ENCODE peak calls at places on chromosomes 5 and 9, in four cellular contexts. Z is epithelial cell of proximal tubule, J is IMR-90, M is AG09309. T is an unnamed sample.
A peak's percentile ranks its signal among the peaks of the same experiment; 100 is the strongest.

GRCh38 chr5:62477801-62478200 is 65.2 kb downstream of the IPO11 start:
- DNase-seq in Z (no peak), J (peak; percentile 83), M (no peak), T (no peak)

GRCh38 chr5:14851999-14852526 is 19.5 kb downstream of the ANKH start:
- DNase-seq in M (no peak), J (no peak), Z (no peak), T (no peak)

GRCh38 chr9:109158656-109159055 is 8.4 kb downstream of the FRRS1L start:
- DNase-seq in Z (no peak), J (no peak), M (no peak), T (no peak)

GRCh38 chr9:18330736-18331335 is 143.1 kb upstream of the ADAMTSL1 start:
- DNase-seq in Z (no peak), J (no peak), M (no peak), T (no peak)

GRCh38 chr5:159451197-159452052 is 121.1 kb upstream of the IL12B start:
- DNase-seq in M (peak; percentile 86), Z (peak; percentile 67), J (peak; percentile 98), T (peak; percentile 92)

GRCh38 chr5:39624268-39624886 is 199.6 kb upstream of the DAB2 start:
- DNase-seq in J (peak; percentile 8), Z (no peak), M (no peak), T (no peak)

GRCh38 chr9:105205787-105206511 is 38.5 kb upstream of the SLC44A1 start:
- DNase-seq in Z (no peak), J (peak; percentile 94), M (peak; percentile 84), T (peak; percentile 88)

GRCh38 chr9:130433168-130433946 is 11.4 kb upstream of the ASS1 start:
- DNase-seq in M (no peak), J (peak; percentile 39), Z (no peak), T (no peak)

GRCh38 chr5:84450617-84451414 is 66.1 kb upstream of the EDIL3 start:
- DNase-seq in M (no peak), Z (no peak), J (peak; percentile 20), T (no peak)

GRCh38 chr9:128910906-128911305 is 9.9 kb upstream of the PHYHD1 start:
- DNase-seq in J (no peak), Z (no peak), M (no peak), T (no peak)

GRCh38 chr9:115733318-115733717 is 420.3 kb upstream of the PAPPA start:
- DNase-seq in M (no peak), J (no peak), Z (no peak), T (no peak)

GRCh38 chr5:170211575-170212334 is 21.0 kb upstream of the C5orf58 start:
- DNase-seq in Z (no peak), J (no peak), M (no peak), T (no peak)

GRCh38 chr9:123955637-123956036 is 25.7 kb upstream of the DENND1A start:
- DNase-seq in Z (no peak), J (no peak), M (no peak), T (no peak)

GRCh38 chr5:43753069-43753468 is 150.1 kb downstream of the NNT start:
- DNase-seq in Z (no peak), M (no peak), J (no peak), T (no peak)

GRCh38 chr5:123089572-123089970 is 530 bp downstream of the PRDM6 start:
- DNase-seq in M (no peak), Z (no peak), J (peak; percentile 52), T (no peak)

GRCh38 chr5:151459680-151460079 is 12.3 kb downstream of the SLC36A1 start:
- DNase-seq in M (no peak), Z (peak; percentile 68), J (peak; percentile 58), T (no peak)

GRCh38 chr5:11863920-11864319 is 40.3 kb downstream of the CTNND2 start:
- DNase-seq in M (no peak), Z (no peak), J (no peak), T (no peak)

GRCh38 chr9:20618361-20618799 is 3.9 kb downstream of the MLLT3 start:
- DNase-seq in Z (no peak), J (peak; percentile 77), M (no peak), T (no peak)

GRCh38 chr5:122053181-122054109 is 24.6 kb downstream of the LOX start:
- DNase-seq in Z (no peak), M (no peak), J (peak; percentile 40), T (no peak)

GRCh38 chr9:7976167-7976755 is 176.7 kb upstream of the DMAC1 start:
- DNase-seq in M (no peak), Z (peak; percentile 13), J (no peak), T (peak; percentile 5)

GRCh38 chr5:133938039-133938821 is 30.2 kb downstream of the C5orf15 start:
- DNase-seq in M (no peak), J (no peak), Z (no peak), T (no peak)

GRCh38 chr5:109863752-109864151 is 174.0 kb downstream of the MAN2A1 start:
- DNase-seq in Z (no peak), M (no peak), J (peak; percentile 46), T (no peak)

GRCh38 chr5:3531320-3531986 is 64.2 kb upstream of the IRX1 start:
- DNase-seq in J (no peak), M (no peak), Z (no peak), T (no peak)

GRCh38 chr9:103904242-103904641 is 189.9 kb upstream of the SMC2 start:
- DNase-seq in J (no peak), Z (no peak), M (no peak), T (no peak)

GRCh38 chr5:88813805-88814584 is 69.0 kb downstream of the MEF2C start:
- DNase-seq in J (no peak), Z (no peak), M (no peak), T (no peak)

GRCh38 chr5:171867786-171868185 is 82.2 kb downstream of the SMIM23 start:
- DNase-seq in Z (no peak), J (peak; percentile 63), M (no peak), T (no peak)

GRCh38 chr9:91033270-91033669 is 231.7 kb downstream of the SYK start:
- DNase-seq in M (no peak), J (no peak), Z (no peak), T (no peak)

GRCh38 chr5:67771221-67771620 is 444.3 kb upstream of the PIK3R1 start:
- DNase-seq in M (no peak), J (no peak), Z (no peak), T (no peak)

GRCh38 chr5:67771791-67772190 is 443.8 kb upstream of the PIK3R1 start:
- DNase-seq in M (no peak), Z (no peak), J (no peak), T (no peak)

GRCh38 chr5:67774796-67775195 is 440.8 kb upstream of the PIK3R1 start:
- DNase-seq in Z (no peak), J (no peak), M (no peak), T (no peak)

GRCh38 chr5:67774153-67774552 is 441.4 kb upstream of the PIK3R1 start:
- DNase-seq in M (no peak), Z (no peak), J (no peak), T (no peak)

DNA sequence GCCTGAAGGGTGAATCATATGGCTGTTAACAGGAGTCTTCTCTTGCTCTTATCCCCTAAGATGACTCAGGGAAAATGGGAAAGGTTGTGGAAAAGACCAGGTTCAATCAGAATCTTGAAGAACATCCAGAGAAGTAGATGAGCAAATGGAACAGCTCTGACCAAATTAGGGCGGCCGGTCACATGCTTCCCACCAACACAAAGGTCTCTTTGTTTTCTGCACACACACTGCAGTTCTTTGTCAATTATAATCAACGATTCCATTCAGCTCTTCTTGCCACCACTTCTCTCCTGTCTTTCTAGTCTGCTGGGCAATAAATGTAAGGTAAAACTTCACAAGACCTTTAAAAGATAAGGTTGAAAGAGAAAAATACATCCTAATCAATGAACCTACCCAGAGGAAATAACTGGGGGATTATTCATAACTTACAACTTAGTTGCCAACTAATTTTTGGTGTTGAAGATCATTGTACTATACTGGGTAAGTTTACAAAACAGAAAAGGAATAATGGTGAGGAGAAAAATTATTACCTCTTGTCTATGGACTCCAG is 442.0 kb upstream of the PIK3R1 start:
- DNase-seq in J (no peak), Z (no peak), M (no peak), T (no peak)
- H3K4me3 ChIP-seq in J (no peak overlapping the region), Z (no peak overlapping the region), M (no peak overlapping the region), T (no peak overlapping the region)

DNA sequence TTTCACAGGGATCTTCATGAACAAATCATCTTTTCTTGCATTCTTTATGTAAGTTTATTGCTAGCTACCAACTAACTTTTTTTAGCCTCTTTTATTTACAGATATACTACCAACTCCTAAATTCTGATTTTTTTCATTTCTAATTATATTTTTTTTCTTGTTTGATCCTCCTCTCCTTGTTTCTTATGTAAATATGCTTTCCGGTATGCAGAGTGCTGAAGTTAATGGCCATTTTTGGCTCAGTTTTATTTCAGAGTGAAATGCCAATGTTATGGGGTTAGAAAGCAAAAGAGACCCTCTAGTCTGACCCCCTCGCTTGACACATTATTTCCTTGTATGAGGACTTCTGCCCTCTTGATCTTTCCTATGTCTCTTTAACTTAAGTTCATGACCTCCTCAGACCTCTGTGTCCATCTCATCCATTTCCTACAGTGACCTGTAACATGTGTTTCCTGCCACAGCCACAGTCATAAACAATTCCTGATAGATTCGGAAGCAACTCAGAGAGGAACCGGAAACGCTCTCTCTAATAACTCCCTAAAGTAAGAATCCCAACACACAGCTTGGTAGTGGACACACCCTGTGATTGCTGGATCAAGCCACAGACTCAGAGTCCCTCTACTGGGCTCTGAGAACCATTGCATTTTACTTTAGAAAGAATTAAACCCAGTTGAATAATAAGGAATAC is 42.9 kb upstream of the AFAP1L1 start:
- DNase-seq in M (peak; percentile 77), J (peak; percentile 92), Z (peak; percentile 16), T (peak; percentile 75)
- TF ChIP-seq CTCF in M (peak; percentile 85), J (peak; percentile 98), Z (peak; percentile 73), T (peak; percentile 82)

GRCh38 chr5:31269259-31269658 is 75.8 kb downstream of the CDH6 start:
- DNase-seq in M (no peak), Z (no peak), J (no peak), T (no peak)

GRCh38 chr5:31273161-31273560 is 79.7 kb downstream of the CDH6 start:
- DNase-seq in J (peak; percentile 10), Z (no peak), M (no peak), T (no peak)

GRCh38 chr5:31271567-31271966 is 78.1 kb downstream of the CDH6 start:
- DNase-seq in Z (no peak), M (no peak), J (no peak), T (no peak)

GRCh38 chr5:31270396-31270795 is 76.9 kb downstream of the CDH6 start:
- DNase-seq in J (peak; percentile 22), M (no peak), Z (no peak), T (no peak)

DNA sequence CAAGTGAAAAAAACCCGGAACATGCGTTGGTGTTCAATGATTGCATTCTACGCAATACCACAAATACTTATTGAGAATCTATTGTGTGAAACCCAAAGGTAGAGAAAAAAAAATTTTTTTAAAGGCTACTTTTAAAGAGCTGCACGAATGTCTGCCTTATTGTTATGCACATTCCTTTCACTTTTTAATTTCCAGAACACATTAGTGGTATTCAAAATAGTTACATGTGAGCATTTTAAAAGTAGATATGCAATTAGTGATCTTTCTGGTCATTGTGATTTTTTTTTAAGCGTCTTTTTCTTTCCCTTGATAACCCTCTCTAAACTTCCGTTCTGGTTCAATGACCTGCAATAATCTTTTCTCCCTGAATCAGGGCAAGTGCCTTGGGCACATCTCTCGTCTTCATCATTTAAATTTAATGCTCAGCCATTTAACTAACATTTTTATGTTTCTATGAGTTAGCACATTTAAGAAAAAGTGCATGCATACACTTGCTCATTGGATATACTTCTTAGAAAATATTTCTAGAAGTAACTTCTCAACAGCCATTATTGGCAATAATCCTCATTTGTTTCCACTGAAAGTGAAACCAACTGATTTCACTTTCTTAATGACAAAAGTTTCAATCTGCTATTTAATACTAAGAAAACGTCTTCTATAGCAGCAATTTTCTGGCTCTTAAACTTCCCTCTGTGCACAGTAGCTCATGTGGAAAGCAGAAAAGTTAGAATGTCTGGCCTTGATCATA is 80.3 kb downstream of the CDH6 start:
- DNase-seq in Z (no peak), M (no peak), J (no peak), T (no peak)
- H3K4me3 ChIP-seq in Z (no peak overlapping the region), M (peak overlapping the region; percentile 4), J (peak overlapping the region; percentile 26), T (no peak overlapping the region)

GRCh38 chr5:149829954-149830353 is 99.8 kb downstream of the PPARGC1B start:
- DNase-seq in J (no peak), M (no peak), Z (no peak), T (no peak)
- TF ChIP-seq CTCF in J (peak; percentile 11), M (no peak), Z (peak; percentile 23), T (peak; percentile 30)

T was measured in astrocyte of the cerebellum.